ENCODE peak calls at places on chromosomes 4 and X, in four cellular contexts. C is HepG2, P is HCT116, G is SK-N-SH. T is an unnamed sample.

GRCh38 chr4:110119880-110120279 is 78.5 kb downstream of the ELOVL6 start:
- DNase-seq in C (no peak), P (no peak), G (no peak), T (no peak)

GRCh38 chr4:76208005-76208765 is 5.4 kb downstream of the SCARB2 start:
- DNase-seq in C (peak), P (no peak), G (peak), T (peak)

GRCh38 chr4:182877326-182877883 is 39.8 kb downstream of the DCTD start:
- DNase-seq in C (peak), P (no peak), G (no peak), T (no peak)

GRCh38 chrX:44264936-44265335 is 78.5 kb downstream of the EFHC2 start:
- DNase-seq in C (no peak), P (no peak), G (no peak), T (no peak)

GRCh38 chr4:57109847-57110634 is at the start of gene IGFBP7:
- DNase-seq in C (no peak), P (no peak), G (peak), T (peak)

GRCh38 chrX:29431895-29432294 is 783.5 kb upstream of the MAGEB2 start:
- DNase-seq in C (no peak), P (no peak), G (no peak), T (no peak)

GRCh38 chrX:107146670-107147069 is 28.0 kb upstream of the RBM41 start:
- DNase-seq in C (no peak), P (no peak), G (no peak), T (no peak)

GRCh38 chr4:46389301-46389761 is 597 bp downstream of the GABRA2 start:
- DNase-seq in C (peak), P (no peak), G (peak), T (no peak)

GRCh38 chr4:98555798-98556445 is 102.5 kb downstream of the TSPAN5 start:
- DNase-seq in C (no peak), P (no peak), G (no peak), T (no peak)

GRCh38 chr4:89215736-89216135 is 91.9 kb downstream of the GPRIN3 start:
- DNase-seq in C (no peak), P (no peak), G (no peak), T (no peak)

GRCh38 chrX:40663880-40664630 is 16.7 kb upstream of the CXorf38 start:
- DNase-seq in C (no peak), P (no peak), G (peak), T (peak)

GRCh38 chrX:13092455-13092941 is 48.1 kb upstream of the FAM9C start:
- DNase-seq in C (no peak), P (no peak), G (no peak), T (no peak)

GRCh38 chr4:972651-973424 is 531 bp downstream of the DGKQ start:
- DNase-seq in C (no peak), P (no peak), G (peak), T (peak)

GRCh38 chr4:5465529-5465928 is 242.8 kb downstream of the EVC2 start:
- DNase-seq in C (no peak), P (no peak), G (no peak), T (no peak)

GRCh38 chr4:114015444-114015899 is 36.0 kb upstream of the ARSJ start:
- DNase-seq in C (no peak), P (peak), G (peak), T (no peak)

GRCh38 chrX:104913348-104913747 is 307.1 kb downstream of the TEX13A start:
- DNase-seq in C (peak), P (no peak), G (peak), T (peak)

GRCh38 chr4:107603430-107603829 is 116.6 kb downstream of the PAPSS1 start:
- DNase-seq in C (no peak), P (no peak), G (no peak), T (no peak)

GRCh38 chrX:45824471-45824870 is 623.8 kb upstream of the DIPK2B start:
- DNase-seq in C (peak), P (peak), G (peak), T (peak)

GRCh38 chr4:70183168-70183939 is 12.2 kb upstream of the ODAM start:
- DNase-seq in C (peak), P (peak), G (peak), T (peak)

GRCh38 chr4:37827802-37828321 is 1.4 kb downstream of the PGM2 start:
- DNase-seq in C (no peak), P (no peak), G (no peak), T (no peak)

GRCh38 chr4:187017156-187017555 is 293.5 kb upstream of the FAT1 start:
- DNase-seq in C (no peak), P (no peak), G (no peak), T (no peak)

GRCh38 chr4:144507309-144508101 is 138.5 kb upstream of the HHIP start:
- DNase-seq in C (no peak), P (no peak), G (no peak), T (no peak)

GRCh38 chr4:4260185-4260751 is 12.2 kb upstream of the TMEM128 start:
- DNase-seq in C (peak), P (peak), G (peak), T (peak)

GRCh38 chrX:43504394-43504793 is 151.7 kb upstream of the MAOA start:
- DNase-seq in C (no peak), P (no peak), G (no peak), T (no peak)

GRCh38 chr4:141177171-141177570 is 43.5 kb upstream of the ZNF330 start:
- DNase-seq in C (no peak), P (no peak), G (no peak), T (no peak)

GRCh38 chrX:119790977-119791436 is 423 bp downstream of the RPL39 start:
- DNase-seq in C (peak), P (no peak), G (peak), T (peak)

DNA sequence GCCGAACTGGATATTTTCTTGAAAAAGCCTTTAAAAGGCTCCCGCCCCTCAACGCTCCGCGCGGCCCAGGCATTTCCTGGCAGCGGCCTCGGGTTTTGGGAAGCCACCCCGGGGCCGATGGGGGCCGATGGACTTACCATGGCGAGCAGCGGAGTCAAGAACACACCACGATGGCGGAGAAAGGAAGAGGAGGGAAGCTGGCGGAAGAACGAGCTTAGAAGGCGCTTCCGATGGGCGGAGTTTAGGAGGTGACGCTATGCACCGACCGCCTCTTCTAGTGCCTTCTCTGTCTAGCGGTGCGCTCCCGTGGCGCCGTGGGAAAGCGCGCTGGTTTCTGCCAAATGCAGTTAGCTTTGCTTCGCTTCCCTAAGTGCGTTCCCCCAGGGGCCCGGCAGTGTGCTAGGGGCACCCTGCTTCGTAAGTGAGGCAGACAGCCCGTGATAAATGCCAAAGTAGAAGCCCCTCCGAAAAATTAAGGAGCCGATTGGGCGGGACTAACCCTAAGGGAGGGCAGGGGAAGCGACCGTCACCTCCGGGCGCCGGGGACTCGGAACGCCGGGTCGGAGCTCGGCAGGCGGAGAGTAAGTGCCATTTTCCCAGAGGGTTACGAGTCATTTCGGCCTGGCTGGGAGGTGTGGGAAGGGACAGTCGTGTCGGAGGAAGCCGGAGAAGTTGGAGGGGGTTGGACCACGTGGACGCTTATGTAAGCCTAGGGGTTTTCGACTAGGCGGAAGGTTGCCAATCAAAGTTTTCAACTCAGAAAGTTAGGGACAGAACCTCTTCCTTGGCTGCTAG is at the start of gene RPL39:
- DNase-seq in C (peak), P (peak), G (peak), T (peak)
- TF ChIP-seq REST in C (no peak), P (no peak), G (peak), T (no peak)

GRCh38 chrX:21490341-21490740 is 116.1 kb downstream of the CNKSR2 start:
- DNase-seq in C (no peak), P (no peak), G (no peak), T (no peak)

GRCh38 chrX:21487832-21488231 is 113.6 kb downstream of the CNKSR2 start:
- DNase-seq in C (peak), P (no peak), G (no peak), T (no peak)

DNA sequence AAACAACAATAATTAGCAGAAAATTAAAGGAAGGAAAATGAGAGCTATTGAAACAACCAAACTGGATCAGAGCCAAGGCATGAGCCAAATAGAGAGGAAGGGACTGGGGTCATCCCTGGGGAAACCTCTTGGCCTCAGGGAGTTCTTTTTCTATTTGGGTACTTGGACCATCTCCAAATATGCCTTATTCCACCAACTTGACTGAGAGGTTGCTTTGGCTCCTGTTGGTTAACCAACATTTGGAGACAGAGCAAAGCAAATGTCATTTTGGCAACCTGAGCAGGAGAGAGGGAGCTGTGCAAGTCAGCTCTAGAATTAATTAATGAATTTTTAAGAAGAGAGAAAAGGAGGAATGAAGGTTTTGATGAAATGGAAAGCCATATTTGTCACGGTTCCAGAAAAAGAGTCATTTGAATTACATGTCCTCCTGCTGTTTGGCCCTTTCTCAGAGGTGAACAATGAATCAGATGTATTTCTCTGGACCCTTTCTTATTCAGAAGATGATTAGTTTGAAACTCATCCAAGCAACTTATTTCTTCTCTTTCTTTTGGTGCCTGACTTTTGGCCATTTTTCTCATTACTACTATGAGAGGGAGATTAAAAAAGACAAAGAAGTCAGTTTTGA is 119.1 kb downstream of the CNKSR2 start:
- DNase-seq in C (no peak), P (no peak), G (no peak), T (no peak)
- TF ChIP-seq ELF1 in C (no peak), P (no peak), G (no peak), T (no peak)

DNA sequence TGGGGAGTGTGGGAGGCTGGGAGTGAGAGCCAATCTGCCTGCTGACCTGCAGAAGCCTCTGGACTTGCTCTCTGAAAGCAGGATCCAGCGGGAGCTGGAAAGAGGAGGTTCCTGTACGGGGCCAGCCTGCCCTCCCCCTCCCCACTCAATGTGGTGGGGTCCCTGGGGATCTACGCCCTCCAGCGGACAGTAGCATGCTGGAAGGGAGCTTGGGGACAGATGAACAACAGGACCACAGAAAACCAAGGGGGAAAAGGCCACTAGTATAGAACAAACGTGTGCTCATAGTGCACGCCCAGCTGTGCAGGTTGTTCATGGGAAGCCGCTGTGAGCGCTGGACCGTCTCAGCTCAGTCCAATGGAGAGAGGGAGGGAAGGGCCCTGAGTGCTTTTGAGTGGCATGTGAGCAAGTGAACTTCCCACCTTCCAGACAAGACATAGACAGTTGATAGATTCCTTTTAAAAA is 15.8 kb downstream of the HMX1 start:
- DNase-seq in C (no peak), P (no peak), G (no peak), T (no peak)
- TF ChIP-seq REST in C (no peak), P (no peak), G (no peak), T (no peak)

DNA sequence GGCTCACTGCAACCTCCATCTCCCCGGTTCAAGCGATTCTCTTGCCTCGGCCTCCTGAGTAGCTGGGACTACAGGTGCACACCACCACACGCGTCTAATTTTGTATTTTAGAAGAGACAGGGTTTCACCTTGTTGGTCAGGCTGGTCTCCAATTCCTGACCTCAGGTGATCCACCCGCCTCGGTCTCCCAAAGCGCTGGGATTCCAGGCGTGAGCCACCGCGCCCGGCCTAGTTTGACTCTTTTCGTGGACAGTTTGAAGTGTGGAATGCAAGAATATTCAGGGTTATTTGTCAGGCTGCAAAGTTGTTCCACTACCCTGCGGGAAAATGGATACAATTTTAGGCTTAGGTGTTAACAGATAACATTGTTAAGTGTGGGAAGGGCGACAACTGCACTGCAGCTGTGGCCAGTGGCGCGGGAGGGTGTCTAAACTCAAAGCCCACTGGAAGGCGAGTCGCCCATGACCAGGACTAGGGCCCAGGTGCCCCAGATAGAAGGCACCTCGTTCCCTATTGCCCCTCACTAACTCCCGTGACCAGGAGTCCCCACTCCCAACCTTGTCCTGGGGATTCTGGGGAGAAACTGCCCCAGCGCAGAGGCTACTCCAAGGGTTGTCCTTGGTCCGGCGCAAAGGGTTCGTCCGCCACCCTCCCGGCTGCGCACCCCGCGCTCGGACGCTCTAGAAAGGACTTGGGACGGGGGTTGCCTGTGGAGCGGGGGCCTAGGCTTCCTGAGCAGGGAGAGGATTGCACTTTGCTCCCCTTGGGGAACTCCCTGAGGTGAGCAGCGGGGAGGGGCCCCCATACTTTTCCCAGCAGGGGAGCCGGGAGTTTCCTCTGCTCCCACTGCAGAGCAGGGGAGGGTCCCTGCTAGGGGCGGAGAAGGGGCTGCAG is 1.1 kb upstream of the CD99 start:
- DNase-seq in C (peak), P (no peak), G (peak), T (no peak)
- TF ChIP-seq ELF1 in C (no peak), P (no peak), G (no peak), T (no peak)

DNA sequence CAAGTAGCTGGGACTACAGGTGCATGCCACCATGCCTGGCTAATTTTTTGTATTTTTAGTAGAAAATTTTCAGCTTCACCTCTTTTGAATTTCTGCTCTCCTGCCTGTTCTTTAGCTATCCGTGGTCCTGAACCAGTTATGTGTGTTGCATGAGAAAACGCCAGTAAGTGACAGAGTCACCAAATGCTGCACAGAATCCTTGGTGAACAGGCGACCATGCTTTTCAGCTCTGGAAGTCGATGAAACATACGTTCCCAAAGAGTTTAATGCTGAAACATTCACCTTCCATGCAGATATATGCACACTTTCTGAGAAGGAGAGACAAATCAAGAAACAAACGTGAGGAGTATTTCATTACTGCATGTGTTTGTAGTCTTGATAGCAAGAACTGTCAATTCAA is 13.9 kb downstream of the ALB start:
- DNase-seq in C (no peak), P (no peak), G (no peak), T (no peak)
- TF ChIP-seq REST in C (peak), P (peak), G (peak), T (peak)

DNA sequence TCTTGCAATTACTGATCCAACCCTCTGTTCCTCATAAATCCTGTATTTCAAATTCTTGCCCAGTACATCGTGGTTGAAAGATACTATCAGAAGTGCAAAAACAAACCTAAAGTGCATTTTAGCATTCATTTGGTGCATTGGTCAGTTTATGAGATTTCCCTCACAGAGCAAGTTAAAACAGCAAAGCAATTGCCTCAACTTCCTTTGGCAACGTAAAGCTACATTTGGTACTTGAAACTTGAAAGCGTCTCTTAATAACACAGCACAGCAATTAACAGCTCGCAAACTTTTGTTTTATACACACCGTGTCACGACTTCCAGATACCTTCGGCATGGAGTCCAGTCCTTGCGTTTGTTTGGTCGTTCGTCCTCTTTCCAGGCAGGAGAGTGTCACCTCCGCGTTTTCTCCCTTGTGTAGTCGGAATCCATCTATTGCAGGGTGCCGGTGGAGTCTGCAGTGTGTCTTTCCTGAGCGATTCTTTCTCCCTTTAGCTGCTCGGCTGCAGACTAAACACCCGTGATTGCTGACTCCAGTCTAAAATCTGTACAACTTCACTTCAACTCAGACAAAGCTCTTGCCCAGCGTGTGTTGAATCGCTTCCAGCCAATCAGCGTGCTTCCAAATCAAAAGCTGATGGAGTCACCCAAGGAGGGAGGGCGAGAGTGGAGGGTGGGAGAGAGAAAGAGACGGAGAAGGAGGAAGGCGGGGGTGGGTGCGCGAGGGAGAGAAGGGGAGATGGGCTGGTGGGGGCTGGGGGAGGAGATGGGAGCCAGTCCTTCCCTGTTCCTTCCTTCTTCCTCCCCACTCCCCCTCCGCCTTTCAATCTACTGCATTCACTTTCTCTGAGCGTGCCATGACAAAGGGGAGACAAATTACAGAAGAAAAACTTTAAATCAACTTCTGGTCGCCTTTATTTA is at the start of gene PCDH18:
- DNase-seq in C (no peak), P (no peak), G (peak), T (no peak)
- TF ChIP-seq ELF1 in C (no peak), P (no peak), G (no peak), T (no peak)

GRCh38 chr4:184613405-184613804 is 35.8 kb downstream of the CASP3 start:
- DNase-seq in C (no peak), P (no peak), G (no peak), T (no peak)
- TF ChIP-seq REST in C (no peak), P (no peak), G (no peak), T (no peak)

GRCh38 chr4:105352826-105353225 is 121.0 kb downstream of the PPA2 start:
- DNase-seq in C (no peak), P (no peak), G (no peak), T (peak)
- TF ChIP-seq ELF1 in C (no peak), P (no peak), G (no peak), T (no peak)

DNA sequence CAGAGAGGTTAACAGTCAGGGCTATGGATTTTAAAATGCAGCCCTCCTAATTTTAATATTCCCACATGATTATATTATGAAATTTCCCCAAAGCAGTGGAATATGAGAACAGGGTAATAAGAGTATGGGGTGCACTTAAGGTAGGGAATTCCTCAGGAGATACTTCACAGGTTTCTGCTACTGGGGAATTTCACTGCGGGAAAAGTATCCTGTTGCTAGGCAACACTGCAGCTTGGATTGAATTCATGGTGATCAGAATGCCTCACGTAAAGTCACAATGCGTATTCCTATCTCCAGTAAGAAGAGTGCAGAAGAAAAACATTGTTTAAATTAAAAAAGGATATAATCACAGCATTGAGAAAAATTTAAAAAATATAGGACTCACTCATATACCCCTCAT is 398.1 kb upstream of the RPS6KA3 start:
- DNase-seq in C (no peak), P (no peak), G (no peak), T (no peak)
- TF ChIP-seq REST in C (no peak), P (no peak), G (no peak), T (no peak)

GRCh38 chr4:153520227-153520626 is 54.1 kb downstream of the TMEM131L start:
- DNase-seq in C (no peak), P (no peak), G (no peak), T (no peak)

GRCh38 chr4:153519677-153520076 is 53.5 kb downstream of the TMEM131L start:
- DNase-seq in C (no peak), P (no peak), G (no peak), T (no peak)

GRCh38 chr4:153517159-153517558 is 51.0 kb downstream of the TMEM131L start:
- DNase-seq in C (no peak), P (no peak), G (no peak), T (no peak)

GRCh38 chr4:153518001-153518400 is 51.8 kb downstream of the TMEM131L start:
- DNase-seq in C (no peak), P (no peak), G (no peak), T (no peak)

GRCh38 chr4:153518637-153519384 is 52.7 kb downstream of the TMEM131L start:
- DNase-seq in C (peak), P (no peak), G (no peak), T (peak)
- TF ChIP-seq ELF1 in C (peak), P (no peak), G (no peak), T (no peak)

T was measured in K562.